ENCODE peak calls at places on chromosomes 5 and 9, in eight cellular contexts. One of them, this sample, is unnamed.

GRCh38 chr5:33941090-33941489 is 4.9 kb downstream of the RXFP3 start:
- DNase-seq in GM20000: no peak
- DNase-seq in WTC11: no peak
- DNase-seq in GM18507: no peak
- DNase-seq in left ventricle myocardium superior: no peak
- DNase-seq in kidney epithelial cell: no peak
- DNase-seq in AG09319: no peak
- DNase-seq in cardiac muscle cell: no peak
- DNase-seq in this sample: no peak

GRCh38 chr9:18947772-18948391 is 85.1 kb downstream of the SAXO1 start:
- DNase-seq in GM18507: no peak
- DNase-seq in cardiac muscle cell: no peak
- DNase-seq in AG09319: no peak
- DNase-seq in kidney epithelial cell: no peak
- DNase-seq in GM20000: no peak
- DNase-seq in WTC11: no peak
- DNase-seq in left ventricle myocardium superior: no peak
- DNase-seq in this sample: peak

GRCh38 chr5:71946631-71947030 is 160.6 kb upstream of the MAP1B start:
- DNase-seq in cardiac muscle cell: no peak
- DNase-seq in GM18507: no peak
- DNase-seq in WTC11: no peak
- DNase-seq in left ventricle myocardium superior: no peak
- DNase-seq in AG09319: no peak
- DNase-seq in GM20000: no peak
- DNase-seq in kidney epithelial cell: no peak
- DNase-seq in this sample: no peak

GRCh38 chr9:95852059-95853032 is 23.1 kb upstream of the ERCC6L2 start:
- DNase-seq in kidney epithelial cell: peak
- DNase-seq in WTC11: no peak
- DNase-seq in left ventricle myocardium superior: no peak
- DNase-seq in GM20000: peak
- DNase-seq in AG09319: no peak
- DNase-seq in cardiac muscle cell: no peak
- DNase-seq in GM18507: peak
- DNase-seq in this sample: no peak

GRCh38 chr5:6772886-6773285 is 59.7 kb downstream of the TENT4A start:
- DNase-seq in cardiac muscle cell: no peak
- DNase-seq in GM20000: no peak
- DNase-seq in WTC11: no peak
- DNase-seq in left ventricle myocardium superior: no peak
- DNase-seq in kidney epithelial cell: no peak
- DNase-seq in AG09319: no peak
- DNase-seq in GM18507: no peak
- DNase-seq in this sample: no peak

GRCh38 chr9:21589344-21590056 is 107.4 kb upstream of the IFNE start:
- DNase-seq in WTC11: no peak
- DNase-seq in left ventricle myocardium superior: no peak
- DNase-seq in GM20000: no peak
- DNase-seq in GM18507: no peak
- DNase-seq in cardiac muscle cell: no peak
- DNase-seq in kidney epithelial cell: no peak
- DNase-seq in AG09319: no peak
- DNase-seq in this sample: no peak

GRCh38 chr5:150579462-150580400 is 60.7 kb upstream of the SYNPO start:
- DNase-seq in GM18507: no peak
- DNase-seq in GM20000: no peak
- DNase-seq in left ventricle myocardium superior: no peak
- DNase-seq in cardiac muscle cell: no peak
- DNase-seq in kidney epithelial cell: no peak
- DNase-seq in AG09319: no peak
- DNase-seq in WTC11: no peak
- DNase-seq in this sample: no peak

GRCh38 chr5:139745121-139745799 is 50.3 kb upstream of the PSD2 start:
- DNase-seq in left ventricle myocardium superior: peak
- DNase-seq in cardiac muscle cell: no peak
- DNase-seq in GM18507: no peak
- DNase-seq in AG09319: peak
- DNase-seq in WTC11: peak
- DNase-seq in kidney epithelial cell: peak
- DNase-seq in GM20000: no peak
- DNase-seq in this sample: no peak

GRCh38 chr5:141382469-141383294 is at the start of gene PCDHGA7:
- DNase-seq in WTC11: no peak
- DNase-seq in kidney epithelial cell: no peak
- DNase-seq in AG09319: no peak
- DNase-seq in cardiac muscle cell: no peak
- DNase-seq in GM18507: no peak
- DNase-seq in left ventricle myocardium superior: no peak
- DNase-seq in GM20000: peak
- DNase-seq in this sample: no peak

GRCh38 chr9:110763568-110763967 is 95.0 kb downstream of the MUSK start:
- DNase-seq in WTC11: no peak
- DNase-seq in GM18507: no peak
- DNase-seq in GM20000: no peak
- DNase-seq in kidney epithelial cell: no peak
- DNase-seq in cardiac muscle cell: peak
- DNase-seq in left ventricle myocardium superior: no peak
- DNase-seq in AG09319: no peak
- DNase-seq in this sample: no peak

GRCh38 chr5:137336161-137336560 is 163.0 kb downstream of the SPOCK1 start:
- DNase-seq in AG09319: no peak
- DNase-seq in GM18507: no peak
- DNase-seq in GM20000: no peak
- DNase-seq in left ventricle myocardium superior: no peak
- DNase-seq in WTC11: no peak
- DNase-seq in kidney epithelial cell: no peak
- DNase-seq in cardiac muscle cell: no peak
- DNase-seq in this sample: no peak

GRCh38 chr9:100222674-100223073 is 123.6 kb downstream of the INVS start:
- DNase-seq in WTC11: no peak
- DNase-seq in left ventricle myocardium superior: no peak
- DNase-seq in AG09319: peak
- DNase-seq in cardiac muscle cell: no peak
- DNase-seq in kidney epithelial cell: no peak
- DNase-seq in GM20000: no peak
- DNase-seq in GM18507: no peak
- DNase-seq in this sample: no peak

GRCh38 chr9:116193636-116194035 is 40.0 kb downstream of the PAPPA start:
- DNase-seq in left ventricle myocardium superior: no peak
- DNase-seq in GM18507: no peak
- DNase-seq in WTC11: no peak
- DNase-seq in kidney epithelial cell: peak
- DNase-seq in AG09319: no peak
- DNase-seq in cardiac muscle cell: no peak
- DNase-seq in GM20000: no peak
- DNase-seq in this sample: no peak

GRCh38 chr5:59813761-59814562 is 79.6 kb downstream of the PDE4D start:
- DNase-seq in GM20000: peak
- DNase-seq in left ventricle myocardium superior: no peak
- DNase-seq in cardiac muscle cell: peak
- DNase-seq in WTC11: peak
- DNase-seq in kidney epithelial cell: no peak
- DNase-seq in GM18507: no peak
- DNase-seq in AG09319: no peak
- DNase-seq in this sample: peak

GRCh38 chr9:94932647-94933415 is 206.3 kb downstream of the AOPEP start:
- DNase-seq in kidney epithelial cell: no peak
- DNase-seq in WTC11: no peak
- DNase-seq in GM18507: no peak
- DNase-seq in AG09319: no peak
- DNase-seq in cardiac muscle cell: peak
- DNase-seq in GM20000: no peak
- DNase-seq in left ventricle myocardium superior: no peak
- DNase-seq in this sample: no peak

GRCh38 chr9:21294325-21294724 is 10.8 kb downstream of the IFNA5 start:
- DNase-seq in WTC11: no peak
- DNase-seq in AG09319: no peak
- DNase-seq in left ventricle myocardium superior: no peak
- DNase-seq in GM20000: no peak
- DNase-seq in GM18507: no peak
- DNase-seq in cardiac muscle cell: no peak
- DNase-seq in kidney epithelial cell: peak
- DNase-seq in this sample: no peak

GRCh38 chr9:124623966-124624734 is 117.0 kb upstream of the NR5A1 start:
- DNase-seq in kidney epithelial cell: no peak
- DNase-seq in WTC11: no peak
- DNase-seq in GM18507: no peak
- DNase-seq in GM20000: no peak
- DNase-seq in AG09319: no peak
- DNase-seq in left ventricle myocardium superior: no peak
- DNase-seq in cardiac muscle cell: no peak
- DNase-seq in this sample: no peak

GRCh38 chr9:75142208-75142607 is 53.9 kb downstream of the OSTF1 start:
- DNase-seq in AG09319: no peak
- DNase-seq in cardiac muscle cell: no peak
- DNase-seq in GM20000: no peak
- DNase-seq in GM18507: no peak
- DNase-seq in left ventricle myocardium superior: no peak
- DNase-seq in kidney epithelial cell: no peak
- DNase-seq in WTC11: no peak
- DNase-seq in this sample: peak

This sample was measured in HL-60.